ENCODE peak calls at places on chromosomes 12 and 14, in four cellular contexts. I is GM23248, Y is MM.1S, R is neuronal stem cell. Q is an unnamed sample.

GRCh38 chr12:53600490-53601295 is 25.5 kb downstream of the ATF7 start:
- DNase-seq in R (no peak), Y (no peak), I (no peak), Q (no peak)

GRCh38 chr14:35336171-35337073 is 44.2 kb downstream of the PSMA6 start:
- DNase-seq in R (no peak), I (no peak), Y (no peak), Q (no peak)

GRCh38 chr12:14833952-14834351 is 9.4 kb downstream of the ART4 start:
- DNase-seq in I (peak; percentile 13), R (no peak), Y (no peak), Q (no peak)

GRCh38 chr12:52249041-52249461 is 16.0 kb downstream of the KRT7 start:
- DNase-seq in I (peak; percentile 36), Y (no peak), R (no peak), Q (no peak)

GRCh38 chr12:115103884-115104883 is 420.2 kb upstream of the TBX3 start:
- DNase-seq in I (no peak), R (no peak), Y (no peak), Q (no peak)

GRCh38 chr14:54754623-54755386 is 147.8 kb downstream of the GCH1 start:
- DNase-seq in R (no peak), I (no peak), Y (no peak), Q (no peak)

GRCh38 chr12:116662612-116663144 is 75.2 kb downstream of the SPRING1 start:
- DNase-seq in R (peak; percentile 46), I (peak; percentile 26), Y (no peak), Q (no peak)

GRCh38 chr12:3655331-3655900 is 97.5 kb downstream of the CRACR2A start:
- DNase-seq in Y (no peak), I (peak; percentile 37), R (no peak), Q (no peak)

GRCh38 chr14:73242274-73242960 is 5.1 kb downstream of the PAPLN start:
- DNase-seq in I (no peak), R (no peak), Y (no peak), Q (no peak)

GRCh38 chr12:121314441-121314840 is 17.9 kb upstream of the CAMKK2 start:
- DNase-seq in R (no peak), Y (no peak), I (no peak), Q (no peak)

GRCh38 chr12:4114986-4115385 is 158.6 kb upstream of the CCND2 start:
- DNase-seq in I (no peak), Y (no peak), R (no peak), Q (no peak)

GRCh38 chr12:10042167-10042566 is 11.7 kb downstream of the CLEC9A start:
- DNase-seq in R (no peak), Y (peak; percentile 95), I (no peak), Q (no peak)
- H3K27ac ChIP-seq in R (no peak overlapping the region), Y (peak overlapping the region; percentile 95), I (no peak overlapping the region), Q (no peak overlapping the region)

GRCh38 chr12:111443086-111443485 is 37.4 kb downstream of the SH2B3 start:
- DNase-seq in I (no peak), R (no peak), Y (no peak), Q (no peak)
- H3K27ac ChIP-seq in I (peak overlapping the region; percentile 63), R (no peak overlapping the region), Y (peak overlapping the region; percentile 99), Q (peak overlapping the region; percentile 61)

GRCh38 chr12:124195226-124195938 is 99.5 kb upstream of the RFLNA start:
- DNase-seq in R (no peak), Y (no peak), I (no peak), Q (no peak)

GRCh38 chr12:124201248-124201647 is 93.6 kb upstream of the RFLNA start:
- DNase-seq in Y (no peak), R (no peak), I (no peak), Q (no peak)

GRCh38 chr12:124194521-124195225 is 100.2 kb upstream of the RFLNA start:
- DNase-seq in I (no peak), Y (no peak), R (no peak), Q (no peak)

GRCh38 chr12:124191024-124191359 is 103.9 kb upstream of the RFLNA start:
- DNase-seq in R (no peak), I (peak; percentile 14), Y (no peak), Q (no peak)

DNA sequence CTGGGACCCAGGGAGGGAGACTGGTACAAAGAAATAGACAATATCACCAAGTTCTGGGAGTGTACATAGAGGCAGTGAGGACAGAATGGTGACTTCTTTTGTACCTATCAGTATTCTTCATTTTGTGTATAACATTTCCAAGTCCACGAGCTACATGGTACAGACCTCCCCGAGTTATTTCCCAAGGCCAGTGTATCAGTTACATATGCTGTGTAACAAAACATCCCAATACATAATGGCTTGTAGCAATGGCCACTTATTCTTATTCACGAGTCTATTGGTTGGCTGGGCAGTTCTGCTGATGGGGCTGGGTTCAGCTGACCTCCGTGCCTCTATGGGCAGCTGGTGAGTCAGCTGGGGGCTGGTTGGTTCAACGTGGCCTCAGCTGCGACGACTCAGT is 98.7 kb upstream of the RFLNA start:
- DNase-seq in R (no peak), Y (no peak), I (no peak), Q (no peak)
- H3K27ac ChIP-seq in R (no peak overlapping the region), Y (no peak overlapping the region), I (no peak overlapping the region), Q (no peak overlapping the region)

DNA sequence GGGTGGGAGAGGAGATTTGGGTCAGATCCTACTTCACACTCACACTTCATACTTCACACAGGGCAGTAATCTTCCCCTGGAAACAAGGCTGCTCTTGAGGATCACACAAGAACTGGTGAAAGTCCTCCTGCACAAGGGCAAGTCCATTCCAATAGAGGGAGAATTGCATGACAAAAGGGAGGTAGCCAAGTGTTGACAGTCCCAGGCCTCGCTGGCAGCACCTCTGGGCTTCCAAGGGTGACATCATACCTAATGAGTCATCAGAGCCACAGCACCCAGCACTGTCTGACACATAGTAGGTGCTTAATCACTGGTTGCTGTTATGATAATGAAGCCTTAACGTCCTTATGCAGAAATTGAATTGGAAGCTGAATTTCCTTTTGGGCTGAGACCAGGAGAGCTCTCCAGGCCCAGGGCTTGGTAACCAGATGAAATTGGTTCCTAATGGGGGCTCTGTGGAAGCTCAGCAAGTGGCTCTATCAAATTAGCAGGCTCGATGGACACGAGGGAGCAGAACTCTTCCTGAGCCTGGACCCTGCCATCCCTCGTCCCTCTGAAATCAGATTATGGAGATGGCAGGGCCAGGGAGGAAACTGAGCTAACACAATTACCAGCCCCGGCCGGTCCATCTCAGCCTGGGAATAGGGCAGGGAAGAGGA is 58.8 kb upstream of the ACTN1 start:
- DNase-seq in Y (no peak), I (peak; percentile 71), R (no peak), Q (no peak)
- H3K27ac ChIP-seq in Y (no peak overlapping the region), I (peak overlapping the region; percentile 84), R (no peak overlapping the region), Q (no peak overlapping the region)

DNA sequence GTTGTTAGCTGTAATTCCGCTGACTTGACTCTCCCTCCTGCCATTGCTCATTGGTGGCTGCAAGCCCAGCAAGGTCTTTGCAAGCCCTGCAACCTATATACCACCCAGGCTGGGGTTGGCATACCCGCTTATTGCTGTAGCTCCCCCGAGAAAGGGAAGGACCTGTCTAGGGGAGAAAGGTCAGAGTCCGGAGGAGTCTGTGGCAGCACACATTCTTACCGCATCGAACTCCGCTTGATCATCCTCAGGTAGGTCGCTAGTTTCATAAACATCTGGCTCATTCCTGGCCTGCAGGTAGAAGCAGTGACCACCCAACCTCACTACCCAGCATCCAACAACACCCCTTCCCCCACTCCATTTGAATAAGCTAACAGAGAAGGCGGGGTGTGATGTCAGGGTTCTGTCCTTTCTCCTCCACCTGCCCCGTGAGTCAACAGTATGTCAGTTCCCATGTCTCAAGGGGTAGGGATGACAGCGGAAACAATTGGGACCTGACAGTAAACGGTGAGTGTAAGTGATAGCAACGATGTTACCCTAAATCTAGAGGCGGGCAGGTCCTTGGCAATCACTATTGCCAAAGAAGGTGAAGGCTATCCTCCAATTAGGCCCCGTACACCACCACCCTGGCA is 1.1 kb downstream of the DCTN2 start:
- DNase-seq in R (no peak), I (no peak), Y (no peak), Q (peak; percentile 41)
- H3K27ac ChIP-seq in R (no peak overlapping the region), I (no peak overlapping the region), Y (no peak overlapping the region), Q (peak overlapping the region; percentile 95)